ENCODE peak calls at places on chromosomes 5 and 9, in seven cellular contexts. T, A, Z, N, R, M and C are unnamed samples.

GRCh38 chr9:32423371-32423770 is 38.9 kb downstream of the ACO1 start:
- DNase-seq in T (no peak), A (no peak), Z (no peak), N (no peak), R (no peak), M (no peak), C (no peak)

GRCh38 chr5:68731255-68731654 is 362.6 kb upstream of the SLC30A5 start:
- DNase-seq in T (no peak), A (no peak), Z (no peak), N (no peak), R (no peak), M (no peak), C (no peak)

GRCh38 chr5:17819786-17820185 is 185.5 kb downstream of the TAF11L14 start:
- DNase-seq in T (no peak), A (no peak), Z (no peak), N (no peak), R (no peak), M (no peak), C (no peak)

GRCh38 chr5:96321371-96321770 is 111.7 kb downstream of the PCSK1 start:
- DNase-seq in T (no peak), A (no peak), Z (no peak), N (no peak), R (no peak), M (no peak), C (no peak)

GRCh38 chr5:19608434-19608833 is 379.6 kb downstream of the CDH18 start:
- DNase-seq in T (no peak), A (no peak), Z (no peak), N (no peak), R (no peak), M (no peak), C (no peak)

GRCh38 chr5:123511290-123511647 is 708 bp upstream of the CSNK1G3 start:
- DNase-seq in T (no peak), A (no peak), Z (no peak), N (no peak), R (no peak), M (no peak), C (no peak)

GRCh38 chr9:105066265-105066865 is 138.4 kb upstream of the ABCA1 start:
- DNase-seq in T (peak; percentile 19), A (peak; percentile 60), Z (no peak), N (peak; percentile 6), R (no peak), M (no peak), C (no peak)

GRCh38 chr5:178851951-178852350 is 7.8 kb upstream of the ZNF354B start:
- DNase-seq in T (no peak), A (no peak), Z (peak; percentile 6), N (no peak), R (no peak), M (no peak), C (no peak)

GRCh38 chr5:131204964-131205363 is 34.2 kb downstream of the LYRM7 start:
- DNase-seq in T (no peak), A (no peak), Z (no peak), N (no peak), R (no peak), M (no peak), C (no peak)

GRCh38 chr5:77639624-77640023 is 1.1 kb upstream of the OTP start:
- DNase-seq in T (no peak), A (no peak), Z (no peak), N (no peak), R (no peak), M (no peak), C (no peak)

GRCh38 chr5:77642915-77643653 is 4.6 kb upstream of the OTP start:
- DNase-seq in T (no peak), A (no peak), Z (no peak), N (no peak), R (no peak), M (no peak), C (no peak)

GRCh38 chr5:77640577-77641396 is 2.3 kb upstream of the OTP start:
- DNase-seq in T (no peak), A (no peak), Z (no peak), N (no peak), R (no peak), M (no peak), C (no peak)

GRCh38 chr5:77641963-77642589 is 3.6 kb upstream of the OTP start:
- DNase-seq in T (no peak), A (no peak), Z (no peak), N (no peak), R (no peak), M (no peak), C (no peak)

GRCh38 chr5:77641397-77641943 is 3.0 kb upstream of the OTP start:
- DNase-seq in T (no peak), A (no peak), Z (no peak), N (no peak), R (no peak), M (no peak), C (no peak)
- H3K4me3 ChIP-seq in T (no peak overlapping the region), A (no peak overlapping the region), Z (no peak overlapping the region), N (no peak overlapping the region), R (no peak overlapping the region), M (no peak overlapping the region), C (no peak overlapping the region)

DNA sequence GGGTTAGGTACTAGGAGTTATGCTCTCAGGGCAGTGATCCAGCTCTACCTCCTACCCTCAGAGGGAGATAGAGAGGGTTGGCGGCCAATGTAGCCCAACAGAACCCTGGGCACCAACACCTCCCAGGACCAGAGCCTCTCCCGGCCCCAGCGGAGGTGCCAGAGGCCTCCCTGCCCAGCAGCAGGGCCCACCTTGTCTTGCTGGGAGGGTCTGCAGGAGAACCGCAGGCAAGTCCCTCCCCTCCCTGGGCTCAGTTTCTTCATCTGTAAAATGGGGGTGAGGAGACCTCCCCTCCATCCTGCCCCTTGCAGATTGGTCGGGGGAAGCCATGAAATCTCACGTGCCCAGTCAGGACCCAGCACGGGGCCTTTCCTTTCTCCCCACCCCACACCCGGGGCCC is 34.4 kb downstream of the HK3 start:
- DNase-seq in T (no peak), A (no peak), Z (no peak), N (no peak), R (no peak), M (no peak), C (no peak)
- H3K4me1 ChIP-seq in T (no peaks in the 10 kb centered on the region), A (no peaks in the 10 kb centered on the region), Z (no peaks in the 10 kb centered on the region), N (no peaks in the 10 kb centered on the region), R (no peaks in the 10 kb centered on the region), M (no peaks in the 10 kb centered on the region), C (no peaks in the 10 kb centered on the region)

GRCh38 chr9:113056191-113057106 is at the start of gene ZFP37:
- DNase-seq in T (peak; percentile 93), A (peak; percentile 96), Z (peak; percentile 81), N (peak; percentile 44), R (peak; percentile 94), M (peak; percentile 94), C (peak; percentile 59)

DNA sequence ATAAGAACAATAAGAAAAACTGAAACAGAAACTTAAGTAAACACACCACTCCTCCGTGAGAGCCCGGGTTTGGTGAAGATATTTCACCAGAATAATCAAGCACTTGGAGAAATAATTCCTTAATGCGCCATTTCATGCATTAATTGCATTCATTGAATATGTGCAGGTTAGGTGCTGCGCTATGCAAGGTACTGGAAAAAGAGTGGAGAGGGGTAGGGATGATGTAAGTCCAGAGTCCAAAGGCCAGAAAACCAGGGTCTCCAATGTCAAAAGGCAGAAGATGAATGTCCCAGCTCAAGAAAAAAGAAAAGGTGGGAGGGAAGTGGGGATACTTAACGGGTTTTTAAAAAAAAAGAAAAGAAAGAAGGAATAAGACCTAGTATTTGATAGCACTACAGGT is 669 bp upstream of the ZFP37 start:
- DNase-seq in T (no peak), A (no peak), Z (no peak), N (no peak), R (no peak), M (no peak), C (no peak)
- H3K4me3 ChIP-seq in T (peak overlapping the region; percentile 89), A (peak overlapping the region; percentile 65), Z (peak overlapping the region; percentile 55), N (peak overlapping the region; percentile 56), R (peak overlapping the region; percentile 77), M (peak overlapping the region; percentile 62), C (peak overlapping the region; percentile 75)

DNA sequence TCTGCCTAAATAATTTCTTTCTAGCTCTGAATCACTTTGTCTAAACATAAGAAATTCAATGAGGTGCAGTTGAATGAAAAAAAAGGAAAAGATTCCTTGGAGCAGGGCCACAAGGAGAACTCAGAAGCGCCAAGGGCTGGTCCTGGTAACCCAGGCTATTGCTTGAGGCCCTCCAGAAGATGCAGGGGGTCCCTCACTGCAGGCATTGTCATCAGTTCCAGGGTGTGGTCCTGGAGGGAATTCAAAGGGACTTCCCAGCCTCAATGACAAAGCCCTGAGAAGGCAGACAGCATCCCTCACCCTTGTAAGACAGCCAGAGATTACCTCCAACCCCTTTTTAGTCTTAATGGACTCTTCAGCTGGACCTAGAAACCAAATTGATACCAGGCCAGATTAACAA is 90.0 kb downstream of the SYK start:
- DNase-seq in T (no peak), A (no peak), Z (no peak), N (no peak), R (no peak), M (no peak), C (no peak)
- H3K4me1 ChIP-seq in T (no peaks in the 10 kb centered on the region), A (no peaks in the 10 kb centered on the region), Z (no peaks in the 10 kb centered on the region), N (no peaks in the 10 kb centered on the region), R (no peaks in the 10 kb centered on the region), M (no peaks in the 10 kb centered on the region), C (no peaks in the 10 kb centered on the region)